ENCODE peak calls at places on chromosomes 7 and 10, in four cellular contexts. B, F, T and A are unnamed samples.

GRCh38 chr7:98398567-98399372 is 2.1 kb downstream of the BAIAP2L1 start:
- DNase-seq in B (peak), F (no peak), T (no peak), A (no peak)

GRCh38 chr10:112852308-112852707 is 97.7 kb upstream of the TCF7L2 start:
- DNase-seq in B (no peak), F (no peak), T (no peak), A (no peak)

GRCh38 chr7:117961235-117961634 is 88.0 kb upstream of the CTTNBP2 start:
- DNase-seq in B (no peak), F (no peak), T (no peak), A (no peak)

GRCh38 chr7:94395141-94396041 is 696 bp downstream of the COL1A2 start:
- DNase-seq in B (peak), F (peak), T (peak), A (peak)

GRCh38 chr10:113499066-113499465 is 53.8 kb upstream of the HABP2 start:
- DNase-seq in B (no peak), F (no peak), T (no peak), A (no peak)

GRCh38 chr10:60937022-60937421 is 7.0 kb downstream of the RHOBTB1 start:
- DNase-seq in B (no peak), F (no peak), T (no peak), A (no peak)

GRCh38 chr10:106941297-106942034 is 223.0 kb downstream of the SORCS1 start:
- DNase-seq in B (peak), F (no peak), T (no peak), A (no peak)

GRCh38 chr7:28410628-28411578 is 1.4 kb upstream of the CREB5 start:
- DNase-seq in B (no peak), F (peak), T (no peak), A (no peak)

GRCh38 chr7:106774768-106775551 is 90.1 kb upstream of the PIK3CG start:
- DNase-seq in B (peak), F (no peak), T (no peak), A (no peak)

GRCh38 chr7:38951213-38951612 is 26.5 kb upstream of the POU6F2 start:
- DNase-seq in B (no peak), F (no peak), T (no peak), A (no peak)

GRCh38 chr10:97542169-97543024 is 30.2 kb upstream of the ANKRD2 start:
- DNase-seq in B (peak), F (no peak), T (peak), A (no peak)

GRCh38 chr10:125448596-125448995 is 234.4 kb downstream of the TEX36 start:
- DNase-seq in B (peak), F (peak), T (peak), A (no peak)

GRCh38 chr10:103395754-103396066 is 565 bp downstream of the ATP5MK start:
- DNase-seq in B (peak), F (no peak), T (no peak), A (no peak)

GRCh38 chr7:16171928-16172327 is 249.4 kb downstream of the CRPPA start:
- DNase-seq in B (no peak), F (no peak), T (no peak), A (no peak)

GRCh38 chr7:156378806-156379205 is 261.8 kb upstream of the RNF32 start:
- DNase-seq in B (no peak), F (no peak), T (no peak), A (no peak)

GRCh38 chr10:6197274-6197673 is 5.5 kb upstream of the PFKFB3 start:
- DNase-seq in B (no peak), F (no peak), T (no peak), A (no peak)

GRCh38 chr10:83706120-83706519 is 433.2 kb upstream of the GHITM start:
- DNase-seq in B (no peak), F (no peak), T (no peak), A (no peak)

GRCh38 chr10:51117794-51118193 is 43.5 kb downstream of the PRKG1 start:
- DNase-seq in B (no peak), F (no peak), T (no peak), A (no peak)

GRCh38 chr7:40805361-40805760 is 670.6 kb downstream of the SUGCT start:
- DNase-seq in B (no peak), F (no peak), T (no peak), A (no peak)

GRCh38 chr10:112491144-112491543 is 44.1 kb downstream of the VTI1A start:
- DNase-seq in B (no peak), F (no peak), T (no peak), A (no peak)

GRCh38 chr10:51005551-51005950 is 68.7 kb upstream of the PRKG1 start:
- DNase-seq in B (no peak), F (no peak), T (no peak), A (no peak)

GRCh38 chr10:91043173-91043910 is 122.5 kb upstream of the ANKRD1 start:
- DNase-seq in B (peak), F (peak), T (peak), A (peak)

GRCh38 chr7:154302380-154302779 is 250.2 kb downstream of the DPP6 start:
- DNase-seq in B (no peak), F (no peak), T (peak), A (no peak)

GRCh38 chr10:107546239-107546638 is 381.7 kb upstream of the SORCS1 start:
- DNase-seq in B (no peak), F (peak), T (no peak), A (no peak)

GRCh38 chr10:114084225-114084624 is 40.6 kb downstream of the ADRB1 start:
- DNase-seq in B (no peak), F (no peak), T (no peak), A (no peak)

GRCh38 chr7:22992874-22993840 is 20.8 kb downstream of the HYCC1 start:
- DNase-seq in B (no peak), F (no peak), T (no peak), A (peak)

GRCh38 chr10:13706175-13706574 is 119.4 kb downstream of the PRPF18 start:
- DNase-seq in B (no peak), F (no peak), T (no peak), A (no peak)

GRCh38 chr7:96931891-96932290 is 73.5 kb upstream of the DLX6 start:
- DNase-seq in B (no peak), F (no peak), T (no peak), A (no peak)

GRCh38 chr7:132098337-132098736 is 477.9 kb downstream of the PLXNA4 start:
- DNase-seq in B (no peak), F (no peak), T (no peak), A (no peak)

GRCh38 chr10:112658900-112659328 is 211.9 kb downstream of the VTI1A start:
- DNase-seq in B (no peak), F (no peak), T (peak), A (no peak)

GRCh38 chr10:103921750-103922195 is 3.8 kb upstream of the STN1 start:
- DNase-seq in B (peak), F (no peak), T (peak), A (no peak)

GRCh38 chr10:97882142-97883091 is 32.8 kb downstream of the GOLGA7B start:
- DNase-seq in B (no peak), F (no peak), T (no peak), A (no peak)

GRCh38 chr10:33841678-33842077 is 507.2 kb upstream of the NRP1 start:
- DNase-seq in B (no peak), F (no peak), T (no peak), A (no peak)

GRCh38 chr10:13593560-13593959 is 6.8 kb downstream of the PRPF18 start:
- DNase-seq in B (no peak), F (no peak), T (no peak), A (no peak)

GRCh38 chr10:101035916-101036702 is 5.1 kb downstream of the SFXN3 start:
- DNase-seq in B (no peak), F (no peak), T (no peak), A (no peak)

GRCh38 chr10:8138471-8138870 is 84.0 kb downstream of the GATA3 start:
- DNase-seq in B (no peak), F (no peak), T (no peak), A (no peak)

GRCh38 chr10:52170776-52171175 is 143.3 kb upstream of the DKK1 start:
- DNase-seq in B (no peak), F (no peak), T (no peak), A (no peak)

DNA sequence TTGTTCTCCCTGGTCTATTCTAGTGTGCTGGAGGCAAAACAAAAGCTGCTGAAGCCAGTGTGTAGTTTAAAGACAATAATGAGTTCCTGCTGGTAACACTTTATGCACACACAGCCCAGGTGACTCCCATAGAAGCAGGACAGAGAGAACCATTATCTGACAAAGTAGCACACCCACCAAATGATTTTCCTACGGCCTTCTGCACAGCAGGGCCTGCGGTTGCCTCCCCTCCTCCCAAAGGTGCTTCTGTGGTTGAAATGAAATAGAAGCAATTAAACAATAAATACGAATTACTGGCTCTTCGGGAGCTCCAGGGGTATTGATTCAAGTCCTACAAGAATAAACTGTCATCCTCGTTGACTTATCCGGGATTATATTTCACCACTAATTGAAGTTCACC is 172.0 kb downstream of the ACTR3B start:
- DNase-seq in B (no peak), F (no peak), T (no peak), A (no peak)
- TF ChIP-seq CHD2 in B (no peak), F (no peak), T (no peak), A (no peak)

DNA sequence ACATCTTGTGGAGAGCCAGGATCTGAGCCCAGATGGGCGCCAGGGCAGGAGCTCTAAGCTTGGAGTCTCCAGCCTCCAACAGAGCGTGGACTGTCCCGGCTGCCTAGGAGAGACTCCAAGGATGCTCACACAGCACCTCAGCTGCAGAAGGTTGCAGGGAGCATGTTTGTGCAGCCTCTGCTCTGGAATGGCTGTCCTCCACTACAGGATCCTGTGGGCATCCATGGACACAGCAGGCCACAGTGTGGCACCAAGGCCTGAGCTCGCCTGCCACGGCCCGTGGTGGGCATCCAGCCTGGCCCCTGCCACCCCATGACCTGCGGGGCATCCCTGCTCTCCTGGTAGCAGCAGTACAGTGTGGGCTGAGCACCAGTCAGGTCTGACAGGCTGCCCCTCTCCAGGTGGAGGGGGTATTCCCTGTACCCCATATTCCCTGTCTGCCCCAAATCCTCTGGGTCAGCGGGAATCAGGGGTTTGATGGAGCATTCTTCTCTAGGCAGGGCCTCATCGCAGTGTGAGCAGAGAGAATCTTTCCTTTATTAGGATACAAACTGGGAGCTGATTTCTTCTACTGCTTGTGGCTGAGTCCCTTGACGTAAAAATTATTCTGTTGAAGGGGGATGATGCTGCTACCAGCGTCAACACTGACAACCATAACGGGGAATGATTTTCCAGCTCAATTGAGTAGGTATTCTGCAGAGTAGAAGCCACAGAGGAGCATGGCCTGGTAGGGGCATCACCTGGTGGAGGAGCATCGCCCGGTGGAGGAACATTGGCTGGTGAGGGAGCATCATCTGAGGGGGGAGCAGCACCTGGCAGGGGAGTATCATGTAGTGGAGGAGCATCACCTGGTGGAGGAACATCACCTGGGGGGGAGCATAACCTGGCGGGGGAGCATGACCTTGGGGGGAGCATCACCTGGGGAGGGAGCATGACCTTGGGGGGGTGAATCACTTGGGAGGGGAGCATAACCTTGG is 60.6 kb downstream of the GLRX3 start:
- DNase-seq in B (no peak), F (no peak), T (no peak), A (no peak)
- TF ChIP-seq REST in B (no peak), F (no peak), T (no peak), A (no peak)

DNA sequence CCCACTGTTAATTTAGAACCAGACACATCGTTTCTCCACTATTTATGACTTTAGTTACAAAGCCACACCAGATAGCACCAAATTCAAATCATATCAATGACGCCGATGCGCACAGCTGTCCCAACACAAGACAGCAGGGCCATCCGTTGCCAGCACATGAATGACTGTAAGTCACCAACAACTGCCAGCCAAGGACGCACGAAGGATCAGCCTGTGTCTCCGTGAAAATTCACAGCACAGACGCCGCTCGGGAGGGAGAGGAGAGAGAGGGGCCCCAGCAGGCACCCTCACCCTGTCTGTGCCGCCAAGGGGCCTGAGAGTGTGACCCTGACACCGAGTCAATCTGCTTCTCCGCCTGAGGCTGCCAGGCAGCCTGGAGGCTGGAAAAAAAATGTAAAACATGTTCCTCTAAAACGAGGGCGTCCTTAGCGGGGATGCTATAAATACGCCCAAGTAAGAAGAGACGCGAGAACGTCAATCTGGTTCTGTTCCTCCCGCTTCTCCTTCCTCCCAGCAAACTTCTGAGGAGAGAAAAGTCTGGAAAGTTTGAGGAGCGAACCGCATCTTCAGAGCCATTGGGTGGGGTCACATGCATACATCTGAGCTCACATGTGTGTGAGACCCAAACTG is 111.2 kb downstream of the PTPRN2 start:
- DNase-seq in B (no peak), F (no peak), T (no peak), A (no peak)
- TF ChIP-seq NFIC in B (no peak), F (no peak), T (no peak), A (no peak)

DNA sequence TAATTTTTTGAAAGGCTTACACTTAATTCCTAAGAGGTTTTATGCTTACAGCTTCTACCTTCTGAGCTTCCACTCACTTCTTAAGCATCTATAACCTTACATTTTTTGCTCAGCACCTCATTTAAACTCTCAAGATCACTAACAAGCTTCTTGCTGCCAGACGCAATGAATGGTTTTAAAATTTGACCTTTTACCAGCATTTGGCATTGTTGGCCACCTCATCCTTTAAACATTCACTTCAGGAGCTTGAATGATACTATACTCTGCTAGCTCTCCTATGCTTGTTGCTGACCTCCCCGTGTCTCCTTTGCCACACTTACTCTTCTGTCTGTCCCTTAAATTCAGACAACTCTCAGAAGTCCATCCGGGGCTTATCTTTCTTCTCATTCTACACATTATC is 37.7 kb upstream of the ODAD2 start:
- DNase-seq in B (no peak), F (no peak), T (no peak), A (no peak)
- TF ChIP-seq CHD2 in B (no peak), F (no peak), T (no peak), A (no peak)

GRCh38 chr7:37052673-37053072 is 328.4 kb upstream of the AOAH start:
- DNase-seq in B (peak), F (no peak), T (peak), A (no peak)
- TF ChIP-seq REST in B (peak), F (peak), T (peak), A (peak)

DNA sequence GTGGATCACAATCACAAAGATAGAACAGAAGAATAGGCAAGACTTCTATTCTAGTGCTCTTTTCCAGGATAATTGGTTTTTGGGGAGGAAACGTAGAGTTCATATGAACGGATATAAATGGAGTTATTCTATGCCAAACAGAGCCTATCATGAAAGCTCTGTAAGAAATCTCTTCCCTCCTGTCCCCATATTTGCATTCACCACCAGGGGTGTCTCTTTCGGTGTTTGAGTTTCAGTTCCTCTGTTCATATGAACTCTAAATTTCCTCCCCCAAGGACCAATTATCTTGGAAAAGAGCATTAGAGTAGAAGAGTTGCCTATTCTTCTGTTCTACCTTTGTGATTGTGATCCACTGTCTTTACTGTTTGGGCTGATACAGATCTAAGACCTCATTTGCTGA is 48.3 kb upstream of the CDC14C start:
- DNase-seq in B (no peak), F (no peak), T (no peak), A (no peak)
- TF ChIP-seq NFIC in B (no peak), F (no peak), T (no peak), A (no peak)

GRCh38 chr7:87687653-87688254 is 59.6 kb downstream of the RUNDC3B start:
- DNase-seq in B (no peak), F (no peak), T (peak), A (no peak)
- TF ChIP-seq CHD2 in B (no peak), F (no peak), T (no peak), A (no peak)

GRCh38 chr7:149885191-149886017 is 11.6 kb downstream of the ATP6V0E2 start:
- DNase-seq in B (no peak), F (no peak), T (peak), A (no peak)
- TF ChIP-seq REST in B (no peak), F (no peak), T (no peak), A (no peak)

GRCh38 chr7:87395442-87396020 is 50.1 kb downstream of the CROT start:
- DNase-seq in B (no peak), F (no peak), T (peak), A (no peak)

DNA sequence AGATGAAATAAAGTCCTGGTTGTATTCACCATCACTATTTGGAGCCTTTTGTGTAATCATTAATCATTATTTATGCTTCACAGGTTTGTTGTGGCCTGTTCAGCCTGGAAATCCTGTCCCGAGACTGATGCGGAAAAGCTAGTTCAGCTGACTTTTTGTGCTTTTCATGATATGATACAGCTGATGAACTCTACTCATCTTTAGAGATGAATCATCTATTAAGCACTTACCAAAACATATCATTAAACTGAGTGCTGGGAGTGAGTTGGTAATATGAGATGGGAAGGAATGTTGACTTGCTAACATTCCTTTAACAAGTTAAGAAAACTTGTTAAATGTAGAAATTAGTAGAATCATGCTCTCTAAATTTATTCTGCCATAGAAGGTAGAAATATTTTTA is 53.0 kb downstream of the CROT start:
- DNase-seq in B (no peak), F (no peak), T (no peak), A (no peak)
- TF ChIP-seq NFIC in B (no peak), F (no peak), T (no peak), A (no peak)